ENCODE peak calls at places on chromosomes 13 and 19, in ten cellular contexts. C is tibial nerve, O is fibroblast of mammary gland, B is endothelial cell, N is esophagus squamous epithelium, W is fibroblast of pulmonary artery, J is H9, S is PC-3, K is WTC11, Q is AG04450. F is an unnamed sample.

GRCh38 chr13:82136880-82137279 is 1745.4 kb downstream of the SLITRK1 start:
- DNase-seq in C (no peak), O (no peak), B (no peak), N (no peak), W (no peak), J (no peak), S (peak), K (no peak), Q (no peak), F (no peak)

GRCh38 chr19:44554641-44555246 is 25.3 kb upstream of the CEACAM20 start:
- DNase-seq in C (no peak), O (no peak), B (no peak), N (no peak), W (no peak), J (no peak), S (no peak), K (no peak), Q (no peak), F (no peak)

GRCh38 chr13:77136902-77137420 is 110.0 kb upstream of the FBXL3 start:
- DNase-seq in C (no peak), O (peak), B (no peak), N (no peak), W (peak), J (no peak), S (no peak), K (no peak), Q (peak), F (peak)

GRCh38 chr13:45238945-45239795 is 38.3 kb upstream of the KCTD4 start:
- DNase-seq in C (no peak), O (peak), B (no peak), N (no peak), W (no peak), J (no peak), S (no peak), K (no peak), Q (no peak), F (no peak)

GRCh38 chr19:15210323-15210774 is 9.6 kb upstream of the NOTCH3 start:
- DNase-seq in C (peak), O (peak), B (no peak), N (no peak), W (peak), J (no peak), S (peak), K (no peak), Q (no peak), F (peak)

GRCh38 chr13:95677564-95678386 is 836 bp downstream of the DNAJC3 start:
- DNase-seq in C (no peak), O (peak), B (no peak), N (no peak), W (peak), J (peak), S (peak), K (peak), Q (no peak), F (no peak)

GRCh38 chr13:20370815-20371421 is 138.8 kb upstream of the GJB6 start:
- DNase-seq in C (no peak), O (no peak), B (no peak), N (no peak), W (no peak), J (no peak), S (peak), K (no peak), Q (no peak), F (no peak)

GRCh38 chr13:99392126-99392805 is 85.1 kb upstream of the GPR183 start:
- DNase-seq in C (no peak), O (no peak), B (no peak), N (no peak), W (no peak), J (no peak), S (no peak), K (no peak), Q (no peak), F (no peak)

GRCh38 chr19:15251749-15252397 is 19.6 kb upstream of the EPHX3 start:
- DNase-seq in C (peak), O (peak), B (peak), N (no peak), W (peak), J (peak), S (peak), K (peak), Q (peak), F (peak)

GRCh38 chr19:49058592-49058991 is 1.0 kb upstream of the CGB7 start:
- DNase-seq in C (no peak), O (peak), B (no peak), N (no peak), W (no peak), J (peak), S (no peak), K (peak), Q (no peak), F (no peak)

GRCh38 chr13:77786888-77787287 is 89.4 kb downstream of the SLAIN1 start:
- DNase-seq in C (no peak), O (peak), B (no peak), N (no peak), W (no peak), J (no peak), S (no peak), K (no peak), Q (no peak), F (no peak)

GRCh38 chr19:33868821-33869412 is 72.2 kb downstream of the KCTD15 start:
- DNase-seq in C (no peak), O (no peak), B (peak), N (no peak), W (peak), J (peak), S (no peak), K (peak), Q (no peak), F (no peak)

GRCh38 chr19:46299004-46299509 is 2.2 kb downstream of the HIF3A start:
- DNase-seq in C (peak), O (peak), B (no peak), N (no peak), W (peak), J (no peak), S (peak), K (no peak), Q (peak), F (no peak)

GRCh38 chr13:109058071-109058470 is 428.7 kb downstream of the MYO16 start:
- DNase-seq in C (no peak), O (no peak), B (no peak), N (no peak), W (no peak), J (no peak), S (no peak), K (no peak), Q (no peak), F (no peak)

GRCh38 chr19:44875666-44876418 is 15.2 kb upstream of the TOMM40 start:
- DNase-seq in C (no peak), O (peak), B (no peak), N (no peak), W (peak), J (no peak), S (peak), K (no peak), Q (no peak), F (no peak)

GRCh38 chr13:72181661-72182060 is 314.7 kb upstream of the DACH1 start:
- DNase-seq in C (no peak), O (no peak), B (no peak), N (no peak), W (no peak), J (no peak), S (no peak), K (no peak), Q (no peak), F (no peak)

GRCh38 chr19:38073806-38074685 is 150.0 kb downstream of the DPF1 start:
- DNase-seq in C (no peak), O (no peak), B (peak), N (no peak), W (no peak), J (peak), S (no peak), K (peak), Q (no peak), F (no peak)

GRCh38 chr13:24500977-24501376 is 11.6 kb downstream of the PARP4 start:
- DNase-seq in C (no peak), O (peak), B (no peak), N (no peak), W (peak), J (no peak), S (peak), K (no peak), Q (no peak), F (no peak)

GRCh38 chr13:33224686-33225085 is 60.9 kb downstream of the STARD13 start:
- DNase-seq in C (no peak), O (peak), B (no peak), N (no peak), W (peak), J (no peak), S (no peak), K (no peak), Q (no peak), F (no peak)

GRCh38 chr19:48780684-48781391 is 25.5 kb downstream of the FGF21 start:
- DNase-seq in C (peak), O (peak), B (no peak), N (no peak), W (peak), J (no peak), S (no peak), K (no peak), Q (no peak), F (no peak)

GRCh38 chr19:19064811-19065745 is 1.3 kb downstream of the SLC25A42 start:
- DNase-seq in C (no peak), O (no peak), B (no peak), N (no peak), W (no peak), J (no peak), S (peak), K (peak), Q (no peak), F (no peak)

GRCh38 chr19:52603558-52604207 is 33.6 kb downstream of the ZNF701 start:
- DNase-seq in C (no peak), O (peak), B (no peak), N (no peak), W (peak), J (no peak), S (no peak), K (no peak), Q (no peak), F (peak)

GRCh38 chr19:5343848-5344247 is 3.2 kb upstream of the PTPRS start:
- DNase-seq in C (no peak), O (peak), B (no peak), N (no peak), W (peak), J (no peak), S (no peak), K (no peak), Q (peak), F (no peak)

GRCh38 chr13:43388282-43389034 is 365.1 kb downstream of the DNAJC15 start:
- DNase-seq in C (no peak), O (no peak), B (no peak), N (no peak), W (no peak), J (no peak), S (peak), K (no peak), Q (no peak), F (no peak)

GRCh38 chr13:106595623-106596022 is 27.7 kb upstream of the ARGLU1 start:
- DNase-seq in C (no peak), O (no peak), B (no peak), N (no peak), W (no peak), J (no peak), S (no peak), K (no peak), Q (no peak), F (no peak)

GRCh38 chr13:45142440-45143345 is 22.4 kb downstream of the GTF2F2 start:
- DNase-seq in C (no peak), O (peak), B (no peak), N (no peak), W (peak), J (no peak), S (peak), K (no peak), Q (no peak), F (no peak)

GRCh38 chr13:35988648-35989081 is 142.5 kb downstream of the DCLK1 start:
- DNase-seq in C (no peak), O (peak), B (no peak), N (no peak), W (peak), J (no peak), S (no peak), K (no peak), Q (no peak), F (no peak)

GRCh38 chr19:12838182-12838890 is at the start of gene MAST1:
- DNase-seq in C (no peak), O (no peak), B (peak), N (no peak), W (no peak), J (peak), S (peak), K (peak), Q (no peak), F (no peak)

GRCh38 chr13:111093634-111094033 is 21.5 kb upstream of the ARHGEF7 start:
- DNase-seq in C (no peak), O (no peak), B (no peak), N (no peak), W (no peak), J (no peak), S (no peak), K (peak), Q (no peak), F (no peak)

GRCh38 chr13:41568143-41568989 is 111.0 kb downstream of the RGCC start:
- DNase-seq in C (no peak), O (no peak), B (no peak), N (no peak), W (no peak), J (no peak), S (no peak), K (no peak), Q (no peak), F (no peak)

GRCh38 chr13:51240888-51241475 is 18.8 kb downstream of the FAM124A start:
- DNase-seq in C (no peak), O (peak), B (no peak), N (no peak), W (peak), J (no peak), S (no peak), K (no peak), Q (no peak), F (no peak)

GRCh38 chr19:40285353-40286234 is 449 bp upstream of the AKT2 start:
- DNase-seq in C (peak), O (peak), B (peak), N (peak), W (peak), J (peak), S (peak), K (peak), Q (peak), F (peak)

GRCh38 chr19:40284251-40284500 is 969 bp downstream of the AKT2 start:
- DNase-seq in C (no peak), O (no peak), B (no peak), N (no peak), W (no peak), J (no peak), S (no peak), K (no peak), Q (no peak), F (no peak)

GRCh38 chr19:40283414-40284250 is 1.5 kb downstream of the AKT2 start:
- DNase-seq in C (no peak), O (no peak), B (no peak), N (no peak), W (peak), J (no peak), S (no peak), K (peak), Q (no peak), F (no peak)

GRCh38 chr19:40286235-40286530 is 1.0 kb upstream of the AKT2 start:
- DNase-seq in C (no peak), O (no peak), B (no peak), N (no peak), W (no peak), J (no peak), S (no peak), K (no peak), Q (no peak), F (no peak)

GRCh38 chr19:40284501-40285352 is at the start of gene AKT2:
- DNase-seq in C (peak), O (peak), B (peak), N (no peak), W (peak), J (peak), S (no peak), K (peak), Q (peak), F (no peak)
- TF ChIP-seq CTCF in C (peak), O (no peak), B (no peak), N (no peak), W (no peak), J (no peak), S (no peak), K (peak), Q (no peak), F (peak)

GRCh38 chr13:30371649-30372265 is 50.5 kb upstream of the UBE2L5 start:
- DNase-seq in C (no peak), O (peak), B (no peak), N (peak), W (peak), J (no peak), S (peak), K (no peak), Q (no peak), F (peak)
- TF ChIP-seq CTCF in C (no peak), O (no peak), B (no peak), N (peak), W (no peak), J (no peak), S (no peak), K (no peak), Q (no peak), F (no peak)

GRCh38 chr19:55653651-55654322 is 1.0 kb upstream of the U2AF2 start:
- DNase-seq in C (peak), O (peak), B (peak), N (peak), W (peak), J (peak), S (peak), K (peak), Q (peak), F (peak)

GRCh38 chr19:55654323-55654832 is 457 bp upstream of the U2AF2 start:
- DNase-seq in C (peak), O (peak), B (peak), N (peak), W (peak), J (peak), S (peak), K (peak), Q (peak), F (peak)

GRCh38 chr19:55656552-55656951 is 1.7 kb downstream of the U2AF2 start:
- DNase-seq in C (no peak), O (no peak), B (no peak), N (no peak), W (no peak), J (no peak), S (no peak), K (no peak), Q (no peak), F (no peak)

GRCh38 chr19:55655648-55656040 is 809 bp downstream of the U2AF2 start:
- DNase-seq in C (no peak), O (no peak), B (no peak), N (no peak), W (no peak), J (no peak), S (no peak), K (no peak), Q (no peak), F (no peak)

DNA sequence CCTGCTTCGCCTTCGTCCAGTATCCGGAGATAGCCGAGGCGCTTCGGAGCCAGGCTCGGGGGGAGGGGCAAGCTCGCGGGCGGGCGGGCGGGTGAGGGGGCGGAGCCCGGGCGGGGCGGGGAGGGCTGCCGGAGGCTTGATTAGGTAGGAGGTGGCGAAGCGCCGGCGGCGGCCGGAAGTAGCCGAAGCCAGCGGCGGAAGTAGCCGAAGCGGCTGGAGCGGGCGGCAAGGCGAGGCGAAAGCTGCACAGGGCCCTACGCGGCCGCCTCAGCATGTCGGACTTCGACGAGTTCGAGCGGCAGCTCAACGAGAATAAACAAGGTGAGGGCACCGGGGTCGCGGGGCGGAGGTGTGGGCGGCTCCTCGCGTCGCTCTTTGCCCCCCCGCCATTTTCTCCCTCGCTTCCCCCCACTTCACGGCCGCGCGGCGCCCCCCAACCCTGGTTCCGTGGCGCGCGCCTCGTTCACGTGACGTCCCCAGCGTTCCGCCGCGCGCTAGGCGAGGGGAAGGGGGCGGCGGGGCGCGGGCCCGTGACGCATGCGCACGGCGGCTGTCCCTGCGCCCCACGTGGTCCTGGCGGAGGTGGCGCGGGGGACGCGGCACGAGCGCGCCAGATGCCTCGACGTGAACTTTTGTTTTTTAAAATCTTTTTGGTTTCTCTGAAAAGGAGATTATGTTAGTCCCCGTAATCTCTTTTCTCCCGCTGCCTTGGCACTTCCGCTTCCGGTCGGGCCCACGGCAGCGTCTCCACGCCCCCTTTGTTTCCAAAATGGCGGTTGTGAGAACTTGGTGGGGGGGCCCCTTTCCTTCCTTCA is at the start of gene U2AF2:
- DNase-seq in C (peak), O (peak), B (peak), N (peak), W (peak), J (peak), S (peak), K (peak), Q (peak), F (no peak)
- TF ChIP-seq CTCF in C (no peak), O (no peak), B (no peak), N (no peak), W (no peak), J (no peak), S (no peak), K (no peak), Q (no peak), F (no peak)

DNA sequence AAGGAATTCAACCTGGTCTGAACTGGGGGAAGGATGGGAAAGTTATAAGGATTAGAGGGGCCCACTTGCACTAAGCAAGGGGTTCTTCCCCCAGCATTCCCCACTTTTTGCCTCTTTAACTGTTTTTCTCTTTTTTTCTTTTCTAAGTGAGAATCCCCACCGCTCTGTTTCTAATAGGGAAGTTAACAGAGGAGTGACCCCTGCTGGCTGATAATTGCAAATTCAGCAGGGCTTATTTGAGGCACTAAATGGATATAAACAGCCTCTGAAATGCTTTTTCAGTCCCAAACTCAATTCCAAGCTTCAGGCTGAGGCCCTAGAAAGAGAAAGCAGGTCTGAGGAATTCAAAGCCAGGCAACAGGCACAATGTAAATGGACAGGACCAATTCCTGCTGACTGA is 38.2 kb upstream of the CEACAM21 start:
- DNase-seq in C (no peak), O (peak), B (no peak), N (no peak), W (peak), J (no peak), S (peak), K (peak), Q (no peak), F (no peak)
- TF ChIP-seq CTCF in C (no peak), O (peak), B (peak), N (peak), W (peak), J (peak), S (peak), K (peak), Q (peak), F (peak)

DNA sequence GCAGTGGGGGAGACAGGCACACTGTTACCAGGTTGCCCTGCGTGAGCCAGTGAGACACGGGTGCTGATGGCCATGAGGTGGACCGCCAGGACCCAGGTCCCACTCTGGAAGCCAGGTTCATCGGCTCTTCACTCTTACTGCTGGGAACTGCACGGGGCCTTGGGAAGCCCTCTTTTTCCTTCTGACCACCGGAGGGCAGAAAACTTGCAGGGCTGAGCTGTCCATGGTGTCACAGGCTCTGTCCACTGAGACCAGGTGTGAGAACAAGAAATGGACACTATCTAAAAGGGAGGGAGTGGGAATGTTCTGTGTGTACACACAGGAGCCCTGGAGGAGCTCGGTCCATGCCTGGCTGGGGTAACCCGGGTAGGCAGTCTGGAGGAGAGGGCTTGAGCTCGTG is 93.4 kb downstream of the UQCRFS1 start:
- DNase-seq in C (no peak), O (peak), B (peak), N (no peak), W (no peak), J (peak), S (no peak), K (peak), Q (no peak), F (no peak)
- TF ChIP-seq CTCF in C (no peak), O (peak), B (peak), N (peak), W (no peak), J (peak), S (no peak), K (no peak), Q (no peak), F (no peak)

GRCh38 chr19:41161903-41162302 is 31.1 kb upstream of the CYP2S1 start:
- DNase-seq in C (no peak), O (no peak), B (no peak), N (no peak), W (no peak), J (peak), S (peak), K (peak), Q (no peak), F (no peak)

GRCh38 chr19:41172297-41173164 is 20.5 kb upstream of the CYP2S1 start:
- DNase-seq in C (no peak), O (no peak), B (no peak), N (no peak), W (no peak), J (no peak), S (no peak), K (no peak), Q (no peak), F (no peak)

GRCh38 chr19:41166888-41167804 is 25.9 kb upstream of the CYP2S1 start:
- DNase-seq in C (no peak), O (no peak), B (no peak), N (no peak), W (no peak), J (no peak), S (no peak), K (no peak), Q (no peak), F (no peak)
- TF ChIP-seq CTCF in C (no peak), O (no peak), B (no peak), N (no peak), W (no peak), J (no peak), S (no peak), K (no peak), Q (no peak), F (no peak)

F was measured in AG04449.